ENCODE peak calls at places on chromosomes 12 and 14, in six cellular contexts. One of them, this sample, is unnamed.

GRCh38 chr14:56159066-56159465 is 40.9 kb downstream of the PELI2 start:
- DNase-seq in right atrium auricular region: no peak
- DNase-seq in fibroblast of lung: no peak
- DNase-seq in A549: no peak
- DNase-seq in neural progenitor cell: no peak
- DNase-seq in colonic mucosa: no peak
- DNase-seq in this sample: no peak

GRCh38 chr12:19643635-19644034 is 204.3 kb downstream of the AEBP2 start:
- DNase-seq in neural progenitor cell: peak
- DNase-seq in A549: peak
- DNase-seq in colonic mucosa: no peak
- DNase-seq in right atrium auricular region: no peak
- DNase-seq in fibroblast of lung: peak
- DNase-seq in this sample: no peak

GRCh38 chr14:32331227-32331597 is 2.1 kb downstream of the AKAP6 start:
- DNase-seq in fibroblast of lung: no peak
- DNase-seq in A549: no peak
- DNase-seq in colonic mucosa: no peak
- DNase-seq in right atrium auricular region: no peak
- DNase-seq in neural progenitor cell: peak
- DNase-seq in this sample: no peak

GRCh38 chr12:49041881-49042484 is 18.6 kb downstream of the KMT2D start:
- DNase-seq in right atrium auricular region: no peak
- DNase-seq in colonic mucosa: no peak
- DNase-seq in neural progenitor cell: no peak
- DNase-seq in fibroblast of lung: no peak
- DNase-seq in A549: no peak
- DNase-seq in this sample: no peak

GRCh38 chr14:105168496-105168978 is at the start of gene JAG2:
- DNase-seq in right atrium auricular region: no peak
- DNase-seq in neural progenitor cell: peak
- DNase-seq in fibroblast of lung: no peak
- DNase-seq in A549: peak
- DNase-seq in colonic mucosa: peak
- DNase-seq in this sample: no peak

GRCh38 chr14:57657487-57657886 is 163.8 kb upstream of the CCDC198 start:
- DNase-seq in neural progenitor cell: no peak
- DNase-seq in fibroblast of lung: peak
- DNase-seq in A549: no peak
- DNase-seq in colonic mucosa: no peak
- DNase-seq in right atrium auricular region: no peak
- DNase-seq in this sample: peak

GRCh38 chr12:25689996-25690501 is 137.0 kb upstream of the LMNTD1 start:
- DNase-seq in neural progenitor cell: no peak
- DNase-seq in colonic mucosa: peak
- DNase-seq in fibroblast of lung: no peak
- DNase-seq in A549: no peak
- DNase-seq in right atrium auricular region: no peak
- DNase-seq in this sample: no peak

GRCh38 chr12:50187084-50187900 is 20.1 kb upstream of the CERS5 start:
- DNase-seq in right atrium auricular region: no peak
- DNase-seq in neural progenitor cell: no peak
- DNase-seq in fibroblast of lung: peak
- DNase-seq in A549: no peak
- DNase-seq in colonic mucosa: no peak
- DNase-seq in this sample: peak

GRCh38 chr12:132494294-132495164 is 4.6 kb downstream of the FBRSL1 start:
- DNase-seq in right atrium auricular region: no peak
- DNase-seq in fibroblast of lung: no peak
- DNase-seq in A549: no peak
- DNase-seq in colonic mucosa: no peak
- DNase-seq in neural progenitor cell: no peak
- DNase-seq in this sample: no peak

GRCh38 chr12:44314007-44314500 is 478.2 kb downstream of the TMEM117 start:
- DNase-seq in neural progenitor cell: no peak
- DNase-seq in colonic mucosa: no peak
- DNase-seq in fibroblast of lung: no peak
- DNase-seq in right atrium auricular region: no peak
- DNase-seq in A549: no peak
- DNase-seq in this sample: no peak

GRCh38 chr14:95328876-95329503 is 9.3 kb upstream of the CLMN start:
- DNase-seq in A549: no peak
- DNase-seq in colonic mucosa: no peak
- DNase-seq in right atrium auricular region: no peak
- DNase-seq in fibroblast of lung: no peak
- DNase-seq in neural progenitor cell: no peak
- DNase-seq in this sample: no peak

GRCh38 chr12:131482199-131482598 is 228.7 kb upstream of the SFSWAP start:
- DNase-seq in A549: no peak
- DNase-seq in fibroblast of lung: no peak
- DNase-seq in colonic mucosa: no peak
- DNase-seq in neural progenitor cell: no peak
- DNase-seq in right atrium auricular region: no peak
- DNase-seq in this sample: no peak

GRCh38 chr14:54614296-54614695 is 47.4 kb downstream of the SAMD4A start:
- DNase-seq in right atrium auricular region: no peak
- DNase-seq in A549: no peak
- DNase-seq in fibroblast of lung: no peak
- DNase-seq in neural progenitor cell: no peak
- DNase-seq in colonic mucosa: no peak
- DNase-seq in this sample: no peak

GRCh38 chr14:71143391-71144290 is 236.4 kb downstream of the PCNX1 start:
- DNase-seq in fibroblast of lung: peak
- DNase-seq in colonic mucosa: no peak
- DNase-seq in right atrium auricular region: no peak
- DNase-seq in A549: no peak
- DNase-seq in neural progenitor cell: no peak
- DNase-seq in this sample: peak

GRCh38 chr12:54795664-54796063 is 58.7 kb upstream of the MUCL1 start:
- DNase-seq in neural progenitor cell: no peak
- DNase-seq in right atrium auricular region: no peak
- DNase-seq in A549: no peak
- DNase-seq in fibroblast of lung: no peak
- DNase-seq in colonic mucosa: no peak
- DNase-seq in this sample: no peak

GRCh38 chr12:116385486-116386217 is 108.2 kb upstream of the MED13L start:
- DNase-seq in colonic mucosa: no peak
- DNase-seq in neural progenitor cell: peak
- DNase-seq in right atrium auricular region: no peak
- DNase-seq in fibroblast of lung: no peak
- DNase-seq in A549: no peak
- DNase-seq in this sample: no peak

GRCh38 chr14:30227871-30228270 is 300.2 kb upstream of the PRKD1 start:
- DNase-seq in colonic mucosa: no peak
- DNase-seq in fibroblast of lung: peak
- DNase-seq in A549: no peak
- DNase-seq in neural progenitor cell: no peak
- DNase-seq in right atrium auricular region: no peak
- DNase-seq in this sample: no peak

GRCh38 chr14:20247651-20248246 is 8.7 kb downstream of the OR11H4 start:
- DNase-seq in fibroblast of lung: no peak
- DNase-seq in right atrium auricular region: no peak
- DNase-seq in neural progenitor cell: no peak
- DNase-seq in colonic mucosa: no peak
- DNase-seq in A549: peak
- DNase-seq in this sample: no peak

GRCh38 chr12:131074221-131075083 is 120.7 kb downstream of the ADGRD1 start:
- DNase-seq in A549: no peak
- DNase-seq in right atrium auricular region: peak
- DNase-seq in neural progenitor cell: no peak
- DNase-seq in fibroblast of lung: no peak
- DNase-seq in colonic mucosa: no peak
- DNase-seq in this sample: no peak

GRCh38 chr12:89565002-89565401 is 39.2 kb upstream of the POC1B start:
- DNase-seq in colonic mucosa: no peak
- DNase-seq in fibroblast of lung: no peak
- DNase-seq in right atrium auricular region: no peak
- DNase-seq in neural progenitor cell: no peak
- DNase-seq in A549: no peak
- DNase-seq in this sample: no peak

GRCh38 chr12:6644903-6645302 is 2.3 kb downstream of the ACRBP start:
- DNase-seq in fibroblast of lung: no peak
- DNase-seq in right atrium auricular region: no peak
- DNase-seq in A549: no peak
- DNase-seq in neural progenitor cell: peak
- DNase-seq in colonic mucosa: peak
- DNase-seq in this sample: no peak

GRCh38 chr14:25680934-25681333 is 631.0 kb upstream of the STXBP6 start:
- DNase-seq in neural progenitor cell: no peak
- DNase-seq in right atrium auricular region: no peak
- DNase-seq in fibroblast of lung: no peak
- DNase-seq in A549: no peak
- DNase-seq in colonic mucosa: no peak
- DNase-seq in this sample: no peak

GRCh38 chr12:59085680-59086079 is 165.4 kb upstream of the LRIG3 start:
- DNase-seq in right atrium auricular region: no peak
- DNase-seq in fibroblast of lung: peak
- DNase-seq in A549: no peak
- DNase-seq in colonic mucosa: no peak
- DNase-seq in neural progenitor cell: no peak
- DNase-seq in this sample: no peak

GRCh38 chr14:75001899-75002298 is 822 bp upstream of the EIF2B2 start:
- DNase-seq in right atrium auricular region: no peak
- DNase-seq in fibroblast of lung: no peak
- DNase-seq in colonic mucosa: no peak
- DNase-seq in neural progenitor cell: no peak
- DNase-seq in A549: no peak
- DNase-seq in this sample: no peak
- TF ChIP-seq CTCF in right atrium auricular region: no peak
- TF ChIP-seq CTCF in fibroblast of lung: no peak
- TF ChIP-seq CTCF in colonic mucosa: no peak
- TF ChIP-seq CTCF in neural progenitor cell: no peak
- TF ChIP-seq CTCF in A549: no peak
- TF ChIP-seq CTCF in this sample: no peak

DNA sequence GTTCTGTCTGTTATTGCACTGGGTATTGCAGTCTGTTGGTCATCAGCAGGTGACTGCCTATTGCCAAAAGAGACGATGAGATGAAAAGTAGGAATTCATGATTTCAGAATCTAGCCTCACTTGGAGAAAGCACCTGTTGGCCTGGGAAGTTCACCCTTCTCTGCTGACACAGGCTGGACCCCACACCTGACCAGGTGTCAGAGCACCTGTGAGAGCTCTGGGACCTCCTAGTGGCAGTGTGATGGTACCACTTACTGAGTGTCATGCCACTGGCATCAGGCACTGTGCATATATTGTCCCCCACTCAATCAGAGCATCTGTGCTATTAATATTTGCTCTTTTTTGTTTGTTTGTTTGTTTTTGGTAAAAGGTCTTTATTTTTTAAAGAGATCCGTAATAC is 68.0 kb downstream of the RASSF3 start:
- DNase-seq in A549: no peak
- DNase-seq in neural progenitor cell: no peak
- DNase-seq in fibroblast of lung: no peak
- DNase-seq in colonic mucosa: no peak
- DNase-seq in right atrium auricular region: no peak
- DNase-seq in this sample: no peak
- H3K27ac ChIP-seq in A549: peak
- H3K27ac ChIP-seq in neural progenitor cell: no peak
- H3K27ac ChIP-seq in fibroblast of lung: no peak
- H3K27ac ChIP-seq in colonic mucosa: peak
- H3K27ac ChIP-seq in right atrium auricular region: peak
- H3K27ac ChIP-seq in this sample: no peak

GRCh38 chr12:53097207-53097563 is 282 bp upstream of the IGFBP6 start:
- DNase-seq in colonic mucosa: no peak
- DNase-seq in right atrium auricular region: no peak
- DNase-seq in neural progenitor cell: no peak
- DNase-seq in fibroblast of lung: peak
- DNase-seq in A549: no peak
- DNase-seq in this sample: no peak
- H3K4me3 ChIP-seq in colonic mucosa: peak
- H3K4me3 ChIP-seq in right atrium auricular region: peak
- H3K4me3 ChIP-seq in neural progenitor cell: peak
- H3K4me3 ChIP-seq in fibroblast of lung: peak
- H3K4me3 ChIP-seq in A549: peak
- H3K4me3 ChIP-seq in this sample: peak

GRCh38 chr14:76870146-76870545 is 43.9 kb downstream of the LRRC74A start:
- DNase-seq in right atrium auricular region: no peak
- DNase-seq in A549: peak
- DNase-seq in fibroblast of lung: no peak
- DNase-seq in colonic mucosa: no peak
- DNase-seq in neural progenitor cell: peak
- DNase-seq in this sample: no peak
- TF ChIP-seq CTCF in right atrium auricular region: no peak
- TF ChIP-seq CTCF in A549: peak
- TF ChIP-seq CTCF in fibroblast of lung: peak
- TF ChIP-seq CTCF in colonic mucosa: no peak
- TF ChIP-seq CTCF in neural progenitor cell: peak
- TF ChIP-seq CTCF in this sample: peak

GRCh38 chr14:68539311-68539737 is 253.5 kb downstream of the ZFP36L1 start:
- DNase-seq in colonic mucosa: no peak
- DNase-seq in fibroblast of lung: no peak
- DNase-seq in neural progenitor cell: peak
- DNase-seq in right atrium auricular region: no peak
- DNase-seq in A549: no peak
- DNase-seq in this sample: no peak

GRCh38 chr14:68539839-68540238 is 253.0 kb downstream of the ZFP36L1 start:
- DNase-seq in fibroblast of lung: no peak
- DNase-seq in right atrium auricular region: no peak
- DNase-seq in neural progenitor cell: no peak
- DNase-seq in colonic mucosa: no peak
- DNase-seq in A549: no peak
- DNase-seq in this sample: no peak

GRCh38 chr14:68538641-68539040 is 254.2 kb downstream of the ZFP36L1 start:
- DNase-seq in colonic mucosa: no peak
- DNase-seq in fibroblast of lung: no peak
- DNase-seq in A549: no peak
- DNase-seq in right atrium auricular region: no peak
- DNase-seq in neural progenitor cell: peak
- DNase-seq in this sample: no peak

GRCh38 chr14:68534301-68534700 is 258.6 kb downstream of the ZFP36L1 start:
- DNase-seq in right atrium auricular region: no peak
- DNase-seq in neural progenitor cell: no peak
- DNase-seq in colonic mucosa: no peak
- DNase-seq in fibroblast of lung: no peak
- DNase-seq in A549: no peak
- DNase-seq in this sample: no peak

GRCh38 chr14:68535404-68536024 is 257.4 kb downstream of the ZFP36L1 start:
- DNase-seq in A549: no peak
- DNase-seq in right atrium auricular region: no peak
- DNase-seq in fibroblast of lung: peak
- DNase-seq in neural progenitor cell: no peak
- DNase-seq in colonic mucosa: no peak
- DNase-seq in this sample: peak
- H3K27ac ChIP-seq in A549: peak
- H3K27ac ChIP-seq in right atrium auricular region: no peak
- H3K27ac ChIP-seq in fibroblast of lung: peak
- H3K27ac ChIP-seq in neural progenitor cell: no peak
- H3K27ac ChIP-seq in colonic mucosa: no peak
- H3K27ac ChIP-seq in this sample: peak

DNA sequence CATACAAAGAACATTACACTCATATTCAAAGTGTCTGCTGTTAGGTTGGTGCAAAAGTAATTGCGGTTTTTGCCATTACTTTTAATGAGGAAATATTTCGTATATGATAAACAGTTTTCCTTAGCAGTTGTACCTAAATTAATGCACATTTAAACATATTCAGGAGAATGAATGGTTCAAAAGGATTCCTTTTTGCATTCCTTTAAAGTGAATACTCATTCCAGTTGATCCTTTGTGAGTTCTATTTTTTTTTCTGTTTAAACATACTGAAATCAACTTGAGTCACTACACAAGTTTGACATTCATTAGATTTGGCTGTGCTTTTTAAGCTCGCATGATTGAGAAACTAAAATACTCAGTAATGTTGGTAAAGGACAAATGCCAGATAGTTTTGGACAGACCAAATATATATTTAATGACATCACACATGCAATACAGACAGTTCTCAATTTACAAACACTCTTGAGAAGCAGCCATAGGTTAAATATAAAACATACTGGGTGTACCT is 13.8 kb upstream of the SLC38A2 start:
- DNase-seq in colonic mucosa: no peak
- DNase-seq in right atrium auricular region: no peak
- DNase-seq in A549: no peak
- DNase-seq in neural progenitor cell: no peak
- DNase-seq in fibroblast of lung: peak
- DNase-seq in this sample: peak
- H3K4me3 ChIP-seq in colonic mucosa: no peak
- H3K4me3 ChIP-seq in right atrium auricular region: peak
- H3K4me3 ChIP-seq in A549: peak
- H3K4me3 ChIP-seq in neural progenitor cell: no peak
- H3K4me3 ChIP-seq in fibroblast of lung: no peak
- H3K4me3 ChIP-seq in this sample: no peak

This sample was measured in AG04450.